ENCODE peak calls at places on chromosome 20, in eight cellular contexts. N is IMR-90; L is skeletal muscle cell; E is stimulated activated CD4-positive, alpha-beta T cell treated with anti-CD3 and anti-CD28 coated beads, Interleukin-2, amount 100 ng/mL, for 24 hours; Z is stimulated activated CD8-positive, alpha-beta memory T cell treated with anti-CD3 and anti-CD28 coated beads, Interleukin-7, amount 100 ng/mL, for 1 hour; U is GM23248; C is HTR-8/SVneo; K is stimulated activated naive CD8-positive, alpha-beta T cell treated with anti-CD3 and anti-CD28 coated beads, Interleukin-15, Interleukin-2, amounts not matched to agents 100 U/mL and 50 U/mL, for 24 hours. M is an unnamed sample.
A peak's percentile ranks its signal among the peaks of the same experiment; 100 is the strongest.

GRCh38 chr20:15395457-15395856 is 1058.0 kb upstream of the FLRT3 start:
- DNase-seq in N (no peak), L (no peak), E (no peak), Z (no peak), U (no peak), C (no peak), K (no peak), M (no peak)

GRCh38 chr20:11047559-11047958 is 373.8 kb upstream of the JAG1 start:
- DNase-seq in N (no peak), L (peak; percentile 26), E (no peak), Z (no peak), U (no peak), C (peak; percentile 1), K (no peak), M (no peak)

GRCh38 chr20:49853640-49854039 is 41.0 kb downstream of the SLC9A8 start:
- DNase-seq in N (peak; percentile 86), L (peak; percentile 51), E (no peak), Z (no peak), U (peak; percentile 74), C (peak; percentile 86), K (no peak), M (no peak)

GRCh38 chr20:18401305-18401704 is 65.5 kb downstream of the DZANK1 start:
- DNase-seq in N (no peak), L (no peak), E (no peak), Z (no peak), U (no peak), C (no peak), K (no peak), M (no peak)

GRCh38 chr20:41428285-41428684 is 61.7 kb upstream of the EMILIN3 start:
- DNase-seq in N (peak; percentile 86), L (no peak), E (no peak), Z (no peak), U (peak; percentile 15), C (peak; percentile 72), K (peak; percentile 7), M (no peak)

GRCh38 chr20:11740975-11741374 is 176.7 kb upstream of the BTBD3 start:
- DNase-seq in N (no peak), L (no peak), E (no peak), Z (no peak), U (no peak), C (no peak), K (no peak), M (no peak)

GRCh38 chr20:19888269-19888669 is 128.9 kb upstream of the NAA20 start:
- DNase-seq in N (no peak), L (no peak), E (no peak), Z (no peak), U (no peak), C (no peak), K (no peak), M (no peak)

GRCh38 chr20:52313335-52313963 is 121.9 kb upstream of the ZFP64 start:
- DNase-seq in N (peak; percentile 35), L (no peak), E (no peak), Z (no peak), U (peak; percentile 75), C (peak; percentile 82), K (no peak), M (no peak)

GRCh38 chr20:3312940-3313656 is 74.1 kb upstream of the SLC4A11 start:
- DNase-seq in N (peak; percentile 53), L (peak; percentile 48), E (no peak), Z (no peak), U (peak; percentile 79), C (no peak), K (no peak), M (no peak)

GRCh38 chr20:51797357-51798025 is 4.8 kb downstream of the SALL4 start:
- DNase-seq in N (peak; percentile 15), L (no peak), E (no peak), Z (no peak), U (no peak), C (no peak), K (no peak), M (no peak)

GRCh38 chr20:57432874-57433491 is 41.8 kb downstream of the RBM38 start:
- DNase-seq in N (no peak), L (no peak), E (peak; percentile 63), Z (peak; percentile 31), U (peak; percentile 46), C (no peak), K (peak; percentile 72), M (no peak)

GRCh38 chr20:50992733-50993457 is 30.0 kb downstream of the KCNG1 start:
- DNase-seq in N (peak; percentile 69), L (no peak), E (peak; percentile 53), Z (no peak), U (peak; percentile 74), C (peak; percentile 95), K (peak; percentile 50), M (no peak)

GRCh38 chr20:8749986-8750385 is 318.9 kb upstream of the PLCB4 start:
- DNase-seq in N (peak; percentile 86), L (no peak), E (no peak), Z (no peak), U (peak; percentile 78), C (no peak), K (no peak), M (no peak)

GRCh38 chr20:8536219-8536618 is 404.2 kb downstream of the PLCB1 start:
- DNase-seq in N (no peak), L (no peak), E (no peak), Z (no peak), U (no peak), C (no peak), K (no peak), M (no peak)

GRCh38 chr20:48375804-48376203 is 452.0 kb downstream of the PREX1 start:
- DNase-seq in N (no peak), L (no peak), E (no peak), Z (no peak), U (no peak), C (no peak), K (no peak), M (no peak)

GRCh38 chr20:50305636-50306477 is 115.2 kb downstream of the CEBPB start:
- DNase-seq in N (no peak), L (no peak), E (no peak), Z (no peak), U (peak; percentile 59), C (no peak), K (no peak), M (no peak)

GRCh38 chr20:38284893-38285444 is 19.0 kb upstream of the BPI start:
- DNase-seq in N (no peak), L (no peak), E (no peak), Z (no peak), U (no peak), C (no peak), K (no peak), M (no peak)

GRCh38 chr20:21613512-21613911 is 92.0 kb upstream of the PAX1 start:
- DNase-seq in N (no peak), L (no peak), E (no peak), Z (no peak), U (peak; percentile 4), C (no peak), K (no peak), M (no peak)

GRCh38 chr20:48965189-48965910 is 43.8 kb downstream of the ARFGEF2 start:
- DNase-seq in N (peak; percentile 72), L (no peak), E (no peak), Z (no peak), U (peak; percentile 64), C (no peak), K (no peak), M (no peak)

GRCh38 chr20:46673394-46674252 is 15.6 kb downstream of the TP53RK start:
- DNase-seq in N (no peak), L (no peak), E (no peak), Z (no peak), U (no peak), C (no peak), K (no peak), M (no peak)

GRCh38 chr20:7285918-7286556 is 518.6 kb downstream of the BMP2 start:
- DNase-seq in N (peak; percentile 75), L (peak; percentile 38), E (peak; percentile 20), Z (no peak), U (peak; percentile 78), C (peak; percentile 2), K (peak; percentile 36), M (no peak)

GRCh38 chr20:45408646-45409213 is 641 bp downstream of the DBNDD2 start:
- DNase-seq in N (no peak), L (no peak), E (no peak), Z (no peak), U (no peak), C (no peak), K (no peak), M (no peak)

GRCh38 chr20:42155586-42155985 is 537.4 kb upstream of the CHD6 start:
- DNase-seq in N (no peak), L (no peak), E (no peak), Z (no peak), U (no peak), C (no peak), K (no peak), M (no peak)

GRCh38 chr20:34948030-34948429 is 7.6 kb downstream of the GSS start:
- DNase-seq in N (peak; percentile 92), L (peak; percentile 45), E (no peak), Z (no peak), U (peak; percentile 91), C (peak; percentile 40), K (no peak), M (no peak)

GRCh38 chr20:48904566-48905321 is 16.8 kb upstream of the ARFGEF2 start:
- DNase-seq in N (peak; percentile 60), L (peak; percentile 20), E (peak; percentile 74), Z (peak; percentile 31), U (peak; percentile 79), C (peak; percentile 92), K (peak; percentile 74), M (no peak)

GRCh38 chr20:60030471-60030870 is 72.2 kb downstream of the CDH26 start:
- DNase-seq in N (no peak), L (no peak), E (no peak), Z (no peak), U (no peak), C (no peak), K (no peak), M (no peak)

GRCh38 chr20:36744243-36744642 is 1.6 kb downstream of the NDRG3 start:
- DNase-seq in N (no peak), L (no peak), E (no peak), Z (no peak), U (peak; percentile 6), C (no peak), K (no peak), M (no peak)

GRCh38 chr20:14732996-14733395 is 395.6 kb upstream of the FLRT3 start:
- DNase-seq in N (no peak), L (no peak), E (no peak), Z (no peak), U (no peak), C (no peak), K (no peak), M (no peak)

GRCh38 chr20:15406072-15406471 is 1068.7 kb upstream of the FLRT3 start:
- DNase-seq in N (no peak), L (no peak), E (no peak), Z (no peak), U (no peak), C (no peak), K (no peak), M (no peak)

GRCh38 chr20:48359692-48360337 is 468.0 kb downstream of the PREX1 start:
- DNase-seq in N (no peak), L (no peak), E (no peak), Z (no peak), U (no peak), C (no peak), K (peak; percentile 19), M (no peak)

GRCh38 chr20:51923611-51924010 is 121.3 kb upstream of the SALL4 start:
- DNase-seq in N (no peak), L (no peak), E (no peak), Z (no peak), U (no peak), C (no peak), K (no peak), M (no peak)

GRCh38 chr20:48463916-48464315 is 363.9 kb downstream of the PREX1 start:
- DNase-seq in N (peak; percentile 63), L (peak; percentile 39), E (no peak), Z (no peak), U (peak; percentile 69), C (no peak), K (no peak), M (no peak)

GRCh38 chr20:16241911-16242310 is 331.3 kb downstream of the KIF16B start:
- DNase-seq in N (no peak), L (no peak), E (no peak), Z (no peak), U (no peak), C (no peak), K (no peak), M (no peak)

GRCh38 chr20:1469925-1470571 is 3.4 kb upstream of the NSFL1C start:
- DNase-seq in N (peak; percentile 100), L (peak; percentile 97), E (no peak), Z (no peak), U (peak; percentile 97), C (peak; percentile 77), K (peak; percentile 33), M (no peak)